ENCODE peak calls at places on chromosomes 11 and 22, in seven cellular contexts. Q, L, J, T, N, I and W are unnamed samples.

GRCh38 chr11:118921121-118921928 is 4.4 kb downstream of the BCL9L start:
- DNase-seq in Q (peak), L (no peak), J (peak), T (no peak), N (peak), I (no peak), W (peak)

GRCh38 chr11:35584321-35584720 is 33.9 kb upstream of the FJX1 start:
- DNase-seq in Q (peak), L (no peak), J (no peak), T (no peak), N (no peak), I (no peak), W (no peak)

GRCh38 chr11:105719073-105719846 is 109.4 kb downstream of the GRIA4 start:
- DNase-seq in Q (peak), L (no peak), J (no peak), T (no peak), N (no peak), I (no peak), W (no peak)

GRCh38 chr11:79006854-79007253 is 432.2 kb upstream of the NARS2 start:
- DNase-seq in Q (no peak), L (no peak), J (no peak), T (no peak), N (no peak), I (no peak), W (no peak)

GRCh38 chr11:8810331-8811301 is 100.4 kb upstream of the AKIP1 start:
- DNase-seq in Q (peak), L (no peak), J (peak), T (peak), N (peak), I (peak), W (peak)

GRCh38 chr11:134670247-134670646 is 258.2 kb upstream of the B3GAT1 start:
- DNase-seq in Q (no peak), L (no peak), J (no peak), T (no peak), N (peak), I (no peak), W (no peak)

GRCh38 chr22:29370556-29370955 is 17.8 kb downstream of the AP1B1 start:
- DNase-seq in Q (no peak), L (no peak), J (no peak), T (no peak), N (no peak), I (no peak), W (no peak)

GRCh38 chr11:62985351-62985750 is 584 bp upstream of the SLC22A6 start:
- DNase-seq in Q (no peak), L (no peak), J (no peak), T (no peak), N (no peak), I (no peak), W (no peak)

GRCh38 chr11:81707881-81708280 is 1025.8 kb downstream of the FAM181B start:
- DNase-seq in Q (no peak), L (no peak), J (no peak), T (no peak), N (no peak), I (no peak), W (no peak)

GRCh38 chr11:77503006-77503405 is 29.1 kb upstream of the PAK1 start:
- DNase-seq in Q (peak), L (no peak), J (no peak), T (no peak), N (no peak), I (no peak), W (no peak)

GRCh38 chr11:1557904-1558831 is 13.9 kb downstream of the DUSP8 start:
- DNase-seq in Q (peak), L (no peak), J (no peak), T (peak), N (peak), I (no peak), W (peak)